ENCODE peak calls at places on chromosomes 12 and 14, in eight cellular contexts. Y is GM20000, H is astrocyte, X is HTR-8/SVneo, S is GM19239, M is midbrain, I is amniotic epithelial cell, G is left colon. P is an unnamed sample.

GRCh38 chr12:1544991-1545700 is 49.2 kb downstream of the FBXL14 start:
- DNase-seq in Y (no peak), H (no peak), X (no peak), S (no peak), M (no peak), I (peak; percentile 28), G (no peak), P (peak; percentile 51)

GRCh38 chr14:36070056-36071043 is 106.2 kb downstream of the PTCSC3 start:
- DNase-seq in Y (peak; percentile 60), H (peak; percentile 51), X (peak; percentile 56), S (peak; percentile 2), M (peak; percentile 76), I (peak; percentile 47), G (peak; percentile 57), P (peak; percentile 52)

GRCh38 chr12:20716037-20716436 is 20.9 kb downstream of the SLCO1C1 start:
- DNase-seq in Y (no peak), H (no peak), X (no peak), S (no peak), M (no peak), I (no peak), G (peak; percentile 37), P (no peak)

GRCh38 chr12:128116537-128116936 is 150.4 kb upstream of the TMEM132C start:
- DNase-seq in Y (no peak), H (no peak), X (no peak), S (no peak), M (no peak), I (no peak), G (no peak), P (no peak)

GRCh38 chr14:67570453-67570852 is 29.6 kb downstream of the PIGH start:
- DNase-seq in Y (no peak), H (no peak), X (no peak), S (no peak), M (no peak), I (no peak), G (no peak), P (no peak)

GRCh38 chr14:59869381-59870255 is 958 bp downstream of the RTN1 start:
- DNase-seq in Y (no peak), H (no peak), X (peak; percentile 26), S (no peak), M (peak; percentile 40), I (no peak), G (no peak), P (no peak)

GRCh38 chr12:50248406-50248805 is 34.9 kb downstream of the LIMA1 start:
- DNase-seq in Y (no peak), H (no peak), X (no peak), S (no peak), M (no peak), I (no peak), G (no peak), P (no peak)

GRCh38 chr12:15045451-15045850 is 72.6 kb downstream of the PDE6H start:
- DNase-seq in Y (no peak), H (no peak), X (no peak), S (no peak), M (no peak), I (no peak), G (no peak), P (no peak)

GRCh38 chr14:61322011-61322798 is 826 bp downstream of the PRKCH start:
- DNase-seq in Y (no peak), H (no peak), X (no peak), S (no peak), M (no peak), I (no peak), G (peak; percentile 75), P (no peak)

GRCh38 chr12:62813031-62813829 is 121.7 kb downstream of the PPM1H start:
- DNase-seq in Y (peak; percentile 59), H (peak; percentile 48), X (peak; percentile 55), S (peak; percentile 50), M (peak; percentile 80), I (peak; percentile 66), G (peak; percentile 72), P (peak; percentile 69)

GRCh38 chr14:67487937-67488893 is at the start of gene TMEM229B:
- DNase-seq in Y (peak; percentile 88), H (no peak), X (no peak), S (peak; percentile 91), M (peak; percentile 33), I (no peak), G (peak; percentile 62), P (peak; percentile 38)

GRCh38 chr12:9404031-9404430 is 195.8 kb upstream of the PZP start:
- DNase-seq in Y (no peak), H (no peak), X (no peak), S (no peak), M (no peak), I (no peak), G (no peak), P (no peak)

GRCh38 chr12:97148941-97149559 is 242.0 kb downstream of the NEDD1 start:
- DNase-seq in Y (peak; percentile 66), H (no peak), X (peak; percentile 37), S (peak; percentile 25), M (peak; percentile 66), I (peak; percentile 14), G (peak; percentile 53), P (peak; percentile 6)

GRCh38 chr12:25089738-25090137 is 105.2 kb downstream of the DNAI7 start:
- DNase-seq in Y (no peak), H (peak; percentile 10), X (no peak), S (no peak), M (no peak), I (no peak), G (no peak), P (no peak)